ENCODE peak calls at places on chromosomes 16 and 17, in six cellular contexts. M is K562, E is A549, K is GM12878, J is HepG2, R is H1. Y is an unnamed sample.
A peak's percentile ranks its signal among the peaks of the same experiment; 100 is the strongest.

GRCh38 chr16:77835111-77835510 is 46.7 kb downstream of the VAT1L start:
- DNase-seq in K (no peak), J (no peak), R (no peak), M (no peak), E (no peak), Y (no peak)

GRCh38 chr17:42989726-42990652 is 8.2 kb upstream of the RPL27 start:
- DNase-seq in K (no peak), M (no peak), R (no peak), E (peak; percentile 76), J (peak; percentile 32), Y (no peak)

GRCh38 chr17:44293509-44294226 is 14.7 kb upstream of the RUNDC3A start:
- DNase-seq in M (no peak), K (peak; percentile 9), J (no peak), R (no peak), E (no peak), Y (no peak)

GRCh38 chr16:49165025-49165424 is 116.6 kb downstream of the CBLN1 start:
- DNase-seq in M (no peak), R (no peak), K (no peak), E (no peak), J (no peak), Y (no peak)

GRCh38 chr16:65012357-65012756 is 109.5 kb downstream of the CDH11 start:
- DNase-seq in K (no peak), R (no peak), M (no peak), E (no peak), J (no peak), Y (no peak)

GRCh38 chr16:86573215-86573614 is 5.1 kb upstream of the FOXL1 start:
- DNase-seq in E (no peak), J (no peak), K (no peak), R (no peak), M (no peak), Y (no peak)

GRCh38 chr16:31810863-31811262 is 62.7 kb upstream of the ZNF267 start:
- DNase-seq in K (no peak), M (no peak), J (no peak), R (no peak), E (no peak), Y (no peak)

GRCh38 chr16:23949630-23950290 is 114.0 kb downstream of the PRKCB start:
- DNase-seq in K (peak; percentile 28), E (no peak), R (no peak), J (no peak), M (no peak), Y (no peak)

GRCh38 chr16:19071811-19072777 is 4.7 kb downstream of the COQ7 start:
- DNase-seq in E (peak; percentile 41), R (no peak), M (peak; percentile 46), K (no peak), J (peak; percentile 75), Y (peak; percentile 58)

GRCh38 chr17:77366558-77367245 is 225.9 kb downstream of the SEC14L1 start:
- DNase-seq in E (no peak), K (no peak), J (no peak), M (no peak), R (no peak), Y (peak; percentile 40)

GRCh38 chr16:71853413-71853812 is 7.6 kb downstream of the ATXN1L start:
- DNase-seq in R (no peak), E (no peak), M (no peak), K (no peak), J (no peak), Y (no peak)

GRCh38 chr17:63929860-63930766 is 2.0 kb downstream of the CD79B start:
- DNase-seq in K (no peak), R (no peak), J (no peak), E (no peak), M (no peak), Y (peak; percentile 31)

GRCh38 chr16:6969594-6969993 is 363.1 kb upstream of the RBFOX1 start:
- DNase-seq in E (no peak), K (no peak), M (no peak), J (no peak), R (no peak), Y (no peak)

GRCh38 chr17:11296994-11297393 is 56.0 kb downstream of the SHISA6 start:
- DNase-seq in K (no peak), M (no peak), R (no peak), E (peak; percentile 44), J (peak; percentile 10), Y (peak; percentile 15)

GRCh38 chr17:13593757-13594156 is 8.0 kb downstream of the HS3ST3A1 start:
- DNase-seq in R (no peak), M (no peak), K (no peak), J (peak; percentile 7), E (no peak), Y (no peak)

GRCh38 chr17:8162232-8162996 is at the start of gene VAMP2:
- DNase-seq in R (no peak), K (no peak), E (peak; percentile 56), J (no peak), M (peak; percentile 59), Y (peak; percentile 54)

GRCh38 chr17:55157165-55157564 is 107.6 kb upstream of the HLF start:
- DNase-seq in K (no peak), J (peak; percentile 48), R (no peak), E (no peak), M (no peak), Y (no peak)

GRCh38 chr17:5499790-5500189 is 13.4 kb downstream of the MIS12 start:
- DNase-seq in J (no peak), K (no peak), E (no peak), R (no peak), M (no peak), Y (peak; percentile 78)

GRCh38 chr16:74661064-74661463 is 5.6 kb downstream of the RFWD3 start:
- DNase-seq in K (no peak), M (no peak), J (no peak), R (no peak), E (no peak), Y (no peak)

GRCh38 chr17:2042355-2042929 is 620 bp downstream of the OVCA2 start:
- DNase-seq in R (no peak), K (no peak), M (peak; percentile 26), J (no peak), E (peak; percentile 55), Y (peak; percentile 65)

GRCh38 chr16:85552980-85553435 is 60.1 kb upstream of the GSE1 start:
- DNase-seq in K (no peak), R (no peak), J (no peak), M (peak; percentile 84), E (no peak), Y (peak; percentile 88)

GRCh38 chr16:17301593-17302135 is 169.1 kb downstream of the XYLT1 start:
- DNase-seq in M (no peak), R (no peak), J (no peak), E (no peak), K (peak; percentile 98), Y (no peak)

GRCh38 chr16:17302620-17303019 is 168.1 kb downstream of the XYLT1 start:
- DNase-seq in R (no peak), J (no peak), K (no peak), M (no peak), E (no peak), Y (no peak)

GRCh38 chr16:17299790-17300189 is 171.0 kb downstream of the XYLT1 start:
- DNase-seq in R (no peak), K (no peak), J (no peak), M (no peak), E (no peak), Y (no peak)

GRCh38 chr16:17302213-17302612 is 168.5 kb downstream of the XYLT1 start:
- DNase-seq in K (no peak), M (no peak), R (no peak), E (no peak), J (no peak), Y (no peak)

GRCh38 chr16:17301184-17301583 is 169.6 kb downstream of the XYLT1 start:
- DNase-seq in K (no peak), R (no peak), J (no peak), M (no peak), E (no peak), Y (no peak)
- TF ChIP-seq EP300 in K (no peak), R (no peak), J (no peak), M (no peak), E (no peak), Y (no peak)

DNA sequence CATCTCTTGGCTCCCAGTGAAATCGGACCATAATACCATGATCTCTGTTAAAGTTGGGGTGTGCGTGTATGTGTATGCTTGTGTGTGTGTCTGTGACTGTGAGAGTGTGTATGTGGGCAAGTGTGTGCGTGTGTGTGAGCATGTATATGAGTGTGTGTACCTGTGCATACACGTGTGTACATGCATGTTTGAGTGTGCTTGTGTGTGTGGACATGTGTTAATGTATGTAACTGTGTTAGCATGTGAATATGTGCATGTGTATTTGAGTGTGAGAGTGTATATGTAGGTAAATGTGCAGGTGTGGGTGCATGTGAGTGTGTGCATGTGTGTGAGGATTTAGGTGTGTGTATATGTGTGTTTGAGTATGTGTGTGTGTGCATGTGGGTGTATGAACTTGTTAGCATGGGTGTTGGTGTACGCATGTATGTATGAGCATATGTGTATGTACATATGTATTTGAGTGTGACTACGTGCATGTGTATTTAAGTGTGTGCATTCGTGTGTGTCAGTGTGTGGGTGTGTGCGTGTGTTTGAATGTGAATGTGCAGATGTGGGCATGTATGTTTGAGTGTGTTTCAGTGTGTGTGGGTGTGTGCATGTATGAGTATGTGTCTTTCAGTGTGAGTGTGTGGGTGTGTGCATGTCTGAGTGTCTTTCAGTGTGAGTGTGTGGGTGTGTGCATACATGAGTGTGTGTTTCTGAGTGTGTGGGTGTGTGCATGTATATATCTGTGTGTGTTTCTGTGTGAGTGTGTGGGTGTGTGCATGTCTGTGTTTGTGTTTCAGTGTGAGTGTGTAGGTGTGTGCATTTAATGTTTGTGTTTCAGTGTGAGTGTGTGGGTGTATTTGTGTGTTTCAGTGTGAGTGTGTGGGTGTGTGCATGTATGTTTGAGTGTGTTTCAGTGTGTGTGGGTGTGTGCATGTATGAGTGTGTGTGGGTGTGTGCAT is 183.2 kb downstream of the SOX9 start:
- DNase-seq in M (no peak), K (no peak), E (no peak), R (no peak), J (no peak), Y (no peak)
- TF ChIP-seq RFX5 in M (no peak), K (no peak), E (no peak), R (no peak), J (no peak), Y (no peak)

DNA sequence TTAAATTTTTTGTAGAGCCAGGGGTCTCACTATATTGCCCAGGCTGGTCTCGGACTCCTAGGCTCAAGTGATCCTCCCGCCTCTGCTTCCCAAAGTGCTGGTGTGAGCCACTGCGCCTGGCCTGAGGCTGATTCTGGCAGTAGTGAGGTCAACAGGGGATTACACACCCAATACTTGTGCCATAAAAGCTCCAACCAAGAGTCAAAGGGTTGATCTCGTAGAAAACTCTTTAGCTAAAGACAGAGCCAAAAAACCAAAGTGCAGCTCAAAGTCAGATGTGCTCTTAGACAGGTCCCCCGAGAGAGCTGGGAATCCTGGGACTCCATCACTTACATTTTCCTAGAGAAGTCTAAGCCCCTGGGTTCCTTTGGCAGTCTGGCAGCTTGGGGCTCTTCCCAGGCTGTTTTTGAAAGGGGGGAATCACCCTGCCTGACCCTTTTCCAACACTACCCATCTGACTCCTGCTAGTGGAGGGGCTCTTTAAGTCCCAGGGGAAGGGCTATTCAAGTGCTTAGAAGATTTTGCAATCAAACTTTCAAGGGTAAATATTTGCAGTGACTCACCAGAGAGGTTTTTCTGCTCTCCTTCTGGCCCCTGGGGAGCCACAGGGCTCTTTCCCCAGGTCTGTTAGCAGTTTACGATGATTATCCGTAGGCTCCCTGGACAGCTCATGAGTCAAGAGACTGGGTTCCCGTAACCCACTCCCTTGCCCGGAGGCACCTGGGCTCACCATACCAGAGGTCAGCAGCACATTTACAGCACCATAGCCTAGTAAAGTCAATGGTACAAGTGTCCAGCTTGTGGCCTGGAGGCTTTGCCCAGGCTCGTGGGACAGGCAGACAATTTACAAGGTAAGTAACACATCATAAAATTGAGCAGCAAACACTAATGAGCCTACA is 408.7 kb downstream of the SLC39A11 start:
- DNase-seq in J (peak; percentile 97), M (no peak), K (no peak), E (peak; percentile 100), R (no peak), Y (no peak)
- TF ChIP-seq EP300 in J (peak; percentile 81), M (no peak), K (no peak), E (peak; percentile 96), R (no peak), Y (no peak)

GRCh38 chr17:33580215-33580614 is 287.1 kb upstream of the ASIC2 start:
- DNase-seq in K (no peak), R (no peak), M (no peak), E (no peak), J (no peak), Y (no peak)
- TF ChIP-seq RFX5 in K (no peak), R (no peak), M (no peak), E (no peak), J (no peak), Y (no peak)

Y was measured in SK-N-SH.